ENCODE peak calls at places on chromosomes 16 and 17, in eight cellular contexts. E is upper lobe of left lung, R is upper lobe of right lung, L is GM12878, W is ovary, X is fibroblast of lung, U is IMR-90, O is PC-9. M is an unnamed sample. For H3K9me3, the result is how much of the 10 kb centered on the place peaks cover.

GRCh38 chr17:12867726-12868125 is 78.4 kb downstream of the ARHGAP44 start:
- DNase-seq in L (no peak), E (no peak), R (no peak), W (no peak), O (no peak), X (no peak), U (no peak), M (no peak)

GRCh38 chr17:5492970-5493369 is 6.6 kb downstream of the MIS12 start:
- DNase-seq in E (no peak), W (no peak), X (no peak), L (no peak), R (no peak), O (no peak), U (no peak), M (no peak)

GRCh38 chr17:19727466-19728113 is 11.2 kb upstream of the SLC47A2 start:
- DNase-seq in L (no peak), O (no peak), E (no peak), U (peak), W (peak), X (peak), R (no peak), M (no peak)

GRCh38 chr16:74936902-74937560 is 47.9 kb downstream of the WDR59 start:
- DNase-seq in R (no peak), U (peak), O (no peak), W (no peak), L (peak), E (no peak), X (peak), M (no peak)

GRCh38 chr17:69358688-69359596 is 32.0 kb upstream of the ABCA5 start:
- DNase-seq in R (no peak), X (no peak), O (no peak), U (no peak), E (no peak), L (peak), W (no peak), M (no peak)

GRCh38 chr16:55039511-55039910 is 108.8 kb downstream of the IRX5 start:
- DNase-seq in E (no peak), O (no peak), U (no peak), X (no peak), L (no peak), R (no peak), W (no peak), M (no peak)

GRCh38 chr16:78732693-78733092 is 633.2 kb downstream of the WWOX start:
- DNase-seq in E (no peak), R (no peak), X (no peak), W (no peak), U (no peak), L (no peak), O (no peak), M (no peak)

GRCh38 chr17:58277107-58277506 is 3.6 kb downstream of the MPO start:
- DNase-seq in X (no peak), U (peak), R (no peak), W (no peak), O (no peak), E (no peak), L (no peak), M (no peak)

GRCh38 chr17:12961655-12962054 is 56.2 kb downstream of the ELAC2 start:
- DNase-seq in R (no peak), L (no peak), O (no peak), X (no peak), E (no peak), W (no peak), U (no peak), M (no peak)

GRCh38 chr16:52357711-52358110 is 189.2 kb downstream of the TOX3 start:
- DNase-seq in O (no peak), E (no peak), W (no peak), X (no peak), U (no peak), R (no peak), L (no peak), M (no peak)

GRCh38 chr16:65842067-65842466 is 524.4 kb upstream of the CDH5 start:
- DNase-seq in U (peak), E (no peak), X (peak), R (no peak), W (no peak), O (no peak), L (no peak), M (no peak)
- H3K4me3 ChIP-seq in U (no peak), E (no peak), X (no peak), R (no peak), W (no peak), O (no peak), L (no peak), M (no peak)

GRCh38 chr16:35690413-35690812 is 2231.0 kb downstream of the TP53TG3F start:
- DNase-seq in X (no peak), L (no peak), E (no peak), W (no peak), R (no peak), U (no peak), O (no peak), M (no peak)
- H3K9me3 ChIP-seq in X (under half), L (under half), E (under half), W (under half), R (under half), U (under half), O (under half), M (under half)

DNA sequence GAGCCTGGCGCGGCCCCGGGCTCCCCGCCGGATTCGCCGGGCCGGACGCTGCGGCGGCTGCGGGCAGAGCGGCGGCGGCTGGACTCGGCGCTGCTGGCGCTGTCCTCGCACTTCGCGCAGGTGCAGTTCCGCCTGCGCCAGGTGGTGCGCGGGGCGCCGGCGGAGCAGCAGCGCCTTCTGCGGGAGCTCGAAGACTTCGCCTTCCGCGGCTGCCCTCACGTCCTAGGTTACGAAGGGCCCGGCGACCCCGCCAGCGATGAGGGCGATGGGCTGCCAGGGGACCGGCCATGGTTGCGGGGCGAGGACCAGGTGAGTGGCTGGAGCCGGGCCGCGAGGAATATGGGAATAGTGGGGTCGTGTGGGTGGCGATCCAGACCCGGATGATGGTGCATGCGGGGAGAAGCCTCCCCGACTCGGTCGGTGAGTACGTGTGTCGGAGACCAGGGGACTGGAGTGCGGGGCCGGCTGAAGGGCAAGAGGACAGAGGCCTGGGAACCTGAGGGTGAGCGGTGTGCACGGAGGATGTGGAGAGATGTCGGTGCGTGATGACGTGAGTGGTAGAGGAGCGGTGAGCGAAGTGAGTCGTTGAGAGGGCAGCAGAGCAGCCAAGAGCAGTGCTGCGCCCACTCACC is 517 bp downstream of the RUNDC1 start:
- DNase-seq in O (peak), U (peak), L (peak), R (peak), W (no peak), X (peak), E (peak), M (no peak)
- TF ChIP-seq CTCF in O (no peak), U (no peak), L (peak), R (peak), W (peak), X (no peak), E (peak), M (no peak)

DNA sequence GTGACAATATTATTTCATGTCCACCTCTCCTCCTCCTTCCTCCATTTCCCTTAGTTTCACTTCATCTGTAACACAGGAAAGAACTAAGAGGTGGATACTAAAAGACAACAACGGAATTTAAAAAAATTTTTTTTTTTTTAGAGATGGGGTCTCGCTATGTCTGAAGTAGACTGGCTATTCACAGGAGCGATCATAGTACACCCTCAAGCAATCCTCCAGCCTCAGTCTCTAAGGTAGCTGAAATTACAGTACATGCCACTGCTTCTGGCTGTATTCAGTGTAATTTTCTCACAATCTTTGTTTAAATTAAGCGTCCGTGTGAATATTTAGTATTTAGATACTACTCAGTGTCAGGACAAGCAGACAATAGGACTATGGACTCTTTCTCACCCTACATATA is 35.6 kb downstream of the FBXL20 start:
- DNase-seq in O (no peak), L (no peak), W (no peak), E (no peak), U (no peak), R (no peak), X (no peak), M (no peak)
- H3K4me3 ChIP-seq in O (no peak), L (no peak), W (peak), E (no peak), U (no peak), R (no peak), X (peak), M (no peak)

GRCh38 chr16:71449020-71449419 is 7.2 kb upstream of the TLE7 start:
- DNase-seq in X (no peak), W (no peak), O (no peak), R (no peak), L (no peak), U (no peak), E (no peak), M (no peak)
- H3K9me3 ChIP-seq in X (under half), W (half or more), O (half or more), R (half or more), L (under half), U (half or more), E (half or more), M (under half)

GRCh38 chr17:54860617-54861468 is 39.8 kb upstream of the TOM1L1 start:
- DNase-seq in U (no peak), L (no peak), X (no peak), W (no peak), R (no peak), O (no peak), E (no peak), M (no peak)

GRCh38 chr17:54861469-54861983 is 39.1 kb upstream of the TOM1L1 start:
- DNase-seq in O (no peak), X (no peak), L (no peak), U (no peak), E (no peak), R (no peak), W (no peak), M (no peak)

GRCh38 chr17:54864636-54865420 is 35.8 kb upstream of the TOM1L1 start:
- DNase-seq in L (no peak), O (no peak), E (no peak), U (no peak), X (no peak), W (no peak), R (no peak), M (no peak)

GRCh38 chr17:54867634-54868033 is 33.0 kb upstream of the TOM1L1 start:
- DNase-seq in U (no peak), R (no peak), L (no peak), E (no peak), X (no peak), O (no peak), W (no peak), M (no peak)

GRCh38 chr17:54864070-54864469 is 36.6 kb upstream of the TOM1L1 start:
- DNase-seq in L (no peak), U (no peak), W (no peak), R (no peak), O (no peak), E (no peak), X (no peak), M (no peak)
- TF ChIP-seq CTCF in L (no peak), U (no peak), W (no peak), R (no peak), O (no peak), E (no peak), X (no peak), M (no peak)

DNA sequence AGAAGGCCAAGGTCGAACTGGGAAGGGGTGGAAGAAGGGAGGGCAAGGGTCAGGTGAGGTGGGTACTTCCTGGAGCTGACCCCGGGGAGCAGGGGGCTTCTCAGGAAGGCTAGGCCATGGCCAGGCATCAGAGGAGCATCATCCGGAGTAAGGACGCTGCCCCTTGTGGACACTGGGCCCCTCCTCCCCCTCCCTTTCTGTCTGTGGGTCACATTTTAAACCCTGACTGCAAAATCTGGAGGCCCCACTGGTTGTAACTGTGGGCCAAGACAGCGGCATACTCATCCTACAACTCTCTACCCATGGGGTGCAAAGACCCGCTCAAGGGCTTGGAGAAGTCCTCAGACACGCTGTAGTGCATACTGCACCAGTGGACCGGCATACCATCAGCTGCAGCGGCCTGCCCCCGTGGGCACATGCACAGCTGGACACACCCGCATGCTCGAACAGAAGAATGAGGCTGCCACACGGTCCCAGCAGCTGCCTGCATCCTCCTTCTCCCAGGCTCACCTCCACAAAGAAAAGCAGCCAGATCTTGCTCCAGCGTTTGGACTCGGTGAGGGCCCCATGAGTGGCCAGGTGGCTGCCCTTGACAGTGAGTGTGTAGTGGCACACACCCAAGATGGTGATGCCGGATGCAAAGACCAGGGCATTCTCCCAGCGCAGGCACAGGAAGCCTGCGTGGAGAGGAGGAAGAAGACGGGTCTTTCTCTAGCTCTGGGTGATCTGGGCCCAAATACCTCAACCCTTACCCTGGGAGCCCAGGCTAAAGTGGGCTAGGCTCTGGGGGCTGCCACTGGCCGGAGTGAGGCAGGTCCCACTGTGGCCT is 1.2 kb downstream of the FADS6 start:
- DNase-seq in W (no peak), X (no peak), L (no peak), U (no peak), E (no peak), O (no peak), R (no peak), M (no peak)
- H3K4me3 ChIP-seq in W (no peak), X (no peak), L (no peak), U (no peak), E (no peak), O (no peak), R (no peak), M (no peak)

DNA sequence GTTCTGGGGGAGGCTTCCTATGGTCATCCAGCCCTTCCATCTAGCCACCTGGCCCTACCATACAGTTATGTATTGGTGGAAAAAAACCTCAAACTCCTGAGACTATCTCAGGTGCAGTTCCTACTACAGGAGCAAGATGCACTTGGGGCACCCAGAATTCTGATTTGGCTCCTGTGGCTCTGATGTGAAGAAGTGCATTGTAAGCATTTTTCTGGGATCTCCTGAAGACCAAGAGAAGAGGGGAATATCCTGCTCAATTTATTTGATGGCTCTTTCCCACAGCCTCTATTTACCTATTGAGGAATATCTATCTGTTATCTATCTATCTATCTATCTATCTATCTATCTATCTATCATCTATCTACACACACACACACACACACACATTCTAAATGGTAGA is 1981.5 kb downstream of the TP53TG3F start:
- DNase-seq in X (no peak), E (no peak), O (no peak), L (no peak), W (no peak), R (no peak), U (no peak), M (no peak)
- H3K9me3 ChIP-seq in X (under half), E (under half), O (under half), L (under half), W (under half), R (under half), U (under half), M (under half)

GRCh38 chr16:14121135-14121534 is 50.0 kb downstream of the MRTFB start:
- DNase-seq in U (no peak), E (no peak), L (peak), O (no peak), R (no peak), X (no peak), W (no peak), M (no peak)
- TF ChIP-seq CTCF in U (no peak), E (no peak), L (no peak), O (no peak), R (no peak), X (no peak), W (no peak), M (no peak)